ENCODE peak calls at places on chromosomes 5 and 9, in four cellular contexts. X, V, F and G are unnamed samples.

GRCh38 chr5:137563301-137563645 is 64.1 kb upstream of the SPOCK1 start:
- DNase-seq in X (no peak), V (no peak), F (no peak), G (no peak)

GRCh38 chr5:75862872-75863271 is 145.6 kb upstream of the POC5 start:
- DNase-seq in V (peak; percentile 41), X (no peak), F (no peak), G (no peak)

GRCh38 chr5:172833691-172834569 is at the start of gene ERGIC1:
- DNase-seq in V (peak; percentile 64), F (no peak), X (peak; percentile 96), G (peak; percentile 86)

GRCh38 chr5:146910239-146910638 is 31.7 kb upstream of the PPP2R2B start:
- DNase-seq in F (no peak), V (no peak), X (no peak), G (no peak)

GRCh38 chr5:116360008-116360853 is 214.4 kb downstream of the SEMA6A start:
- DNase-seq in X (no peak), V (no peak), F (no peak), G (no peak)

GRCh38 chr5:12080761-12081160 is 176.5 kb upstream of the CTNND2 start:
- DNase-seq in F (no peak), V (no peak), X (no peak), G (no peak)

GRCh38 chr9:132235894-132236661 is 74.2 kb downstream of the NTNG2 start:
- DNase-seq in F (no peak), X (peak; percentile 80), V (peak; percentile 46), G (peak; percentile 66)

GRCh38 chr5:156678484-156678883 is 171.6 kb upstream of the PPP1R2B start:
- DNase-seq in X (no peak), F (no peak), V (no peak), G (no peak)

GRCh38 chr5:79031481-79031867 is 38.0 kb downstream of the DMGDH start:
- DNase-seq in F (no peak), V (peak; percentile 10), X (no peak), G (no peak)
- TF ChIP-seq BRCA1 in F (no peak), V (no peak), X (no peak), G (no peak)

GRCh38 chr9:108386859-108387384 is 468.9 kb downstream of the ACTL7B start:
- DNase-seq in F (no peak), V (no peak), X (no peak), G (no peak)

GRCh38 chr9:108377382-108377781 is 478.4 kb downstream of the ACTL7B start:
- DNase-seq in F (no peak), V (no peak), X (no peak), G (no peak)

GRCh38 chr9:108377881-108378280 is 477.9 kb downstream of the ACTL7B start:
- DNase-seq in X (no peak), F (no peak), V (no peak), G (no peak)

GRCh38 chr9:108383801-108384200 is 472.0 kb downstream of the ACTL7B start:
- DNase-seq in X (no peak), V (no peak), F (no peak), G (no peak)

GRCh38 chr9:108382267-108382666 is 473.5 kb downstream of the ACTL7B start:
- DNase-seq in X (no peak), F (no peak), V (no peak), G (no peak)
- TF ChIP-seq BRCA1 in X (no peak), F (no peak), V (no peak), G (no peak)

GRCh38 chr9:249025-249424 is 34.4 kb downstream of the DOCK8 start:
- DNase-seq in F (no peak), X (no peak), V (no peak), G (no peak)
- TF ChIP-seq BRCA1 in F (no peak), X (no peak), V (no peak), G (no peak)

GRCh38 chr5:152105085-152105484 is 180.4 kb upstream of the GLRA1 start:
- DNase-seq in X (no peak), V (no peak), F (no peak), G (no peak)
- TF ChIP-seq BRCA1 in X (no peak), V (no peak), F (no peak), G (no peak)

GRCh38 chr5:150751096-150751891 is 7.5 kb downstream of the DCTN4 start:
- DNase-seq in F (no peak), X (no peak), V (no peak), G (no peak)
- TF ChIP-seq BRCA1 in F (no peak), X (no peak), V (no peak), G (no peak)

GRCh38 chr5:83001788-83002381 is 75.3 kb downstream of the TMEM167A start:
- DNase-seq in F (no peak), V (no peak), X (no peak), G (no peak)

GRCh38 chr5:83009408-83009807 is 67.8 kb downstream of the TMEM167A start:
- DNase-seq in X (no peak), F (no peak), V (no peak), G (no peak)

GRCh38 chr5:83003791-83004190 is 73.4 kb downstream of the TMEM167A start:
- DNase-seq in F (no peak), X (no peak), V (no peak), G (no peak)

GRCh38 chr5:83007755-83008154 is 69.4 kb downstream of the TMEM167A start:
- DNase-seq in X (no peak), F (no peak), V (no peak), G (no peak)

DNA sequence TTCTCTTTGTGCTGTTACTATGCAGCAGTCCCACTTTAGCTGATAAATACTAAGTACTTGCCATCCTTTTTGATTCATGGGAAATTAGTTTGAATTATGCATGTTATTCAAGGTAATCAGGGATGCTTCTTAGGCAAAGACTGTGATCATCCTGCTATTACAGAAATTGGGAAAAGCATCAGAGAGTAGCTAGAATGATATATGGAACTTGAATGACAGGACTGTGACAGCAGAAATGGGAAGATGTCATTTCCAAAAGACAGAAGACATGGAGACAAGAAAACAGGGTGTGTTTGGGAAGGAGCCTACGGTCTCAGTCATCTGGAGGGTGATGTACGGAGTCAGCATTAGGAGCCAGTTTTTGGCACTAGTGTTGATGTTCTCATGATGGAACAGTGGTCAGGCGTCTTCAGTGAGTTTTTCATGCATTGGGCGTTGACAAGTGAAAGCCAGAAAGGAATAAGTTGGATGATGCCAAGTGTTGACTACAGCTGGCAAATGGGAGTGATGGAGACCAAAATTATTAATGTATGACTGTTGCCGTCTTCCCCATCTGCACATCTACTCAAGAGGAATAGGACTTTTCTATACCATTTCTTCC is 70.4 kb downstream of the TMEM167A start:
- DNase-seq in F (no peak), X (no peak), V (no peak), G (no peak)
- TF ChIP-seq BRCA1 in F (no peak), X (no peak), V (no peak), G (no peak)

DNA sequence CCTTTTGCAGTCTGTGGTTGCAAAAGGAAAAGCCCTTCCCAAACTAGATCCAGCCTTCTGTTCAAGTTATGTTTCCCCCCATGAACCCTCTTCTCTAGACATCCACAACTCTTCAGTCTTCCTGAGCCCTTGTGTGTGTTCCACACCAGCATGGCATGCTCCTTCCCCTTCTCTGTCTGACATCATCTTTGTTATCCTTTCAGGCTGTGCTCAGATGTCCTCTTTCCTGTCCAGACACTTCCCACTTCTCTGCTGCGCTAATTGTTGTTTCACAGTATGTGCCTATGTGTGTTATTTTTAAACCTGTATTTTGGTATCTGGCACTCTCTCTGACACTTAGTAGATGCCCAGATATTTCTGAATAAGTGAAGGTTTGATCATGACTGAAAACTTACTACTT is 38.2 kb downstream of the FOCAD start:
- DNase-seq in X (no peak), V (no peak), F (no peak), G (no peak)
- TF ChIP-seq BRCA1 in X (no peak), V (no peak), F (no peak), G (no peak)

GRCh38 chr5:132001647-132002561 is 9.6 kb downstream of the ACSL6 start:
- DNase-seq in V (peak; percentile 97), F (no peak), X (no peak), G (no peak)

GRCh38 chr5:132002701-132003100 is 8.8 kb downstream of the ACSL6 start:
- DNase-seq in X (no peak), V (no peak), F (no peak), G (no peak)

GRCh38 chr5:132005591-132005990 is 5.9 kb downstream of the ACSL6 start:
- DNase-seq in F (no peak), V (no peak), X (no peak), G (no peak)

GRCh38 chr5:132003982-132004381 is 7.5 kb downstream of the ACSL6 start:
- DNase-seq in F (no peak), X (no peak), V (no peak), G (no peak)

GRCh38 chr5:132003170-132003744 is 8.2 kb downstream of the ACSL6 start:
- DNase-seq in V (peak; percentile 94), F (no peak), X (peak; percentile 45), G (peak; percentile 70)
- TF ChIP-seq BRCA1 in V (no peak), F (no peak), X (no peak), G (no peak)

DNA sequence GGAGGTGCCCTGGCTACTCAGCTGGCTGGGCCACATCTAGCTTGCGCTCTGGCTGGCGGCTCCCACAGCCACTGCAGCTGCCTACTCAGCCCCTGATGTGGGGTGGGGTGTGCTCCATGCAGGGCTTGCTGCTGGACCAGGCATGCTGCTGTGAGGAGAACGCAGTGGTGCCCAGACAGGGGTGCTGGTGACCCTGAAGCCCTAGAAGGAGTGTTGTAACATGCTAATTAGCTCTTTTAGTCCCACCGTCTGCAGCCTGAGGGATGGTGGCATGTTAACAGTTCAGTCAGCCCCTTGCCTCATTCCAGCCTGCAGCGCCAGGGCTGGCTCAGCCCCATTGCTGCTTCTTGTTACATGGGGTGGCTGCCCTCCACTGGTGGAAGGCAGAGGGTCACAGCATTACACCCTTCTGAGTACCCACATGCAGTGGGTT is 642.3 kb downstream of the DMRTA1 start:
- DNase-seq in F (no peak), V (no peak), X (no peak), G (peak; percentile 71)
- TF ChIP-seq BRCA1 in F (no peak), V (no peak), X (no peak), G (no peak)

DNA sequence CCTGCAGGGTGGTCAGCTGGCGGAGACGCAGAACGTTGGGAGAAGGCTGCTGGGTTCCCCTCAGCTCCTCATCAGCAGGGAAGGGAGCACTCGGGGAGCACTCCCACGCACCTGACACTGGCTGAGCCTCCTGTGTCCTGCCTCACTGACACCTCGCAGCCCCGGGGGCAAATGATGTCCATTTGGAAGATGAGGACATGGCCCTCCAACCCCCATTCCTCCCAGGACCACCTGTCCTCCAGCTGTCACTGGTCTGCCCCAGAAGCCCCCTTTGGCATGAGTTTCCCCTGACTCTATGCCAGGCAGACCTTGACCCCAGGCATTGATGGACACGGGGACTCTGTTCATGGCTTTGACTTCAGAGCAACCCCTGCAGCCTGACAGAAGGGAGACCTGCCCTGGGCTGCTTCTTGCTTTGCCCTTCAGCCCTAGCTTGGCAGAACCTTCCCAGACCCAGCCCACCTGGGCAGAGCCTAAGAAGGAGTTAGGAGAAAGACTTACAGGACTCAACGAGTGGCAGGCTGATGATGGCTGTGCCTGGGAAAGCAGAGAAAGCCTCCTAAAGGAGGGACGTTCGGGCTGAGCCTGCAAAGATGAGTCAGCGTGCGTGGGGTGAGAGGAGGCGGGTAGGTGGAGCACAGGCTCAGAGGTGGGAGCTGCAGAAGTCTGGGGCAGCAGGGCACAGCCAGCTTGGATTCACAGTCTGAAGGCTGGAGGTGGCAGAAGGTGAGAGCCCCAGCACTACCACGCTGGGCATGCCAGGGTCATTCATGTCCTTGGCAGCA is 90.6 kb downstream of the LMX1B start:
- DNase-seq in V (no peak), X (peak; percentile 67), F (no peak), G (peak; percentile 47)
- TF ChIP-seq BRCA1 in V (no peak), X (no peak), F (no peak), G (no peak)